ENCODE peak calls at places on chromosomes 16 and 17, in six cellular contexts. U is sigmoid colon, I is adrenal gland, Y is IMR-90, J is GM12878, K is ovary. D is an unnamed sample.

GRCh38 chr17:17907469-17907868 is 64.7 kb downstream of the TOM1L2 start:
- DNase-seq in I (no peak), U (no peak), J (no peak), Y (no peak), K (no peak), D (no peak)

GRCh38 chr17:29630630-29631193 is 8.0 kb upstream of the CORO6 start:
- DNase-seq in J (no peak), I (no peak), U (no peak), Y (no peak), K (no peak), D (no peak)

GRCh38 chr17:33292184-33292980 is 713 bp downstream of the ASIC2 start:
- DNase-seq in U (no peak), K (peak), Y (peak), I (no peak), J (no peak), D (no peak)

GRCh38 chr16:48478418-48478817 is 93.2 kb upstream of the SIAH1 start:
- DNase-seq in J (no peak), K (no peak), I (no peak), Y (no peak), U (no peak), D (no peak)

GRCh38 chr17:57861000-57861736 is 11.3 kb upstream of the MRPS23 start:
- DNase-seq in Y (peak), K (no peak), U (peak), I (peak), J (no peak), D (peak)

GRCh38 chr16:53082509-53082908 is 27.7 kb downstream of the CHD9 start:
- DNase-seq in J (no peak), Y (no peak), U (no peak), I (no peak), K (no peak), D (no peak)

GRCh38 chr16:69378036-69378435 is 7.8 kb downstream of the TERF2 start:
- DNase-seq in J (no peak), K (no peak), Y (no peak), U (no peak), I (no peak), D (no peak)

GRCh38 chr17:7347630-7348477 is 4.1 kb upstream of the KCTD11 start:
- DNase-seq in J (no peak), U (no peak), Y (no peak), K (peak), I (peak), D (no peak)

GRCh38 chr16:28212532-28212873 is 738 bp upstream of the XPO6 start:
- DNase-seq in U (no peak), J (no peak), Y (peak), I (peak), K (no peak), D (no peak)

GRCh38 chr16:66599726-66600125 is 4.8 kb upstream of the CMTM3 start:
- DNase-seq in K (no peak), Y (no peak), U (no peak), I (no peak), J (no peak), D (no peak)

GRCh38 chr17:45231481-45232116 is 9.9 kb downstream of the FMNL1 start:
- DNase-seq in U (peak), I (peak), Y (no peak), K (no peak), J (no peak), D (peak)

GRCh38 chr16:87297918-87298631 is 19.1 kb downstream of the C16orf95 start:
- DNase-seq in J (no peak), I (peak), K (no peak), Y (peak), U (no peak), D (peak)

GRCh38 chr17:82888583-82889495 is 49.0 kb upstream of the ZNF750 start:
- DNase-seq in J (no peak), Y (no peak), I (peak), K (no peak), U (no peak), D (peak)

GRCh38 chr16:80176114-80176513 is 364.7 kb upstream of the DYNLRB2 start:
- DNase-seq in I (no peak), K (no peak), U (no peak), Y (no peak), J (no peak), D (no peak)

DNA sequence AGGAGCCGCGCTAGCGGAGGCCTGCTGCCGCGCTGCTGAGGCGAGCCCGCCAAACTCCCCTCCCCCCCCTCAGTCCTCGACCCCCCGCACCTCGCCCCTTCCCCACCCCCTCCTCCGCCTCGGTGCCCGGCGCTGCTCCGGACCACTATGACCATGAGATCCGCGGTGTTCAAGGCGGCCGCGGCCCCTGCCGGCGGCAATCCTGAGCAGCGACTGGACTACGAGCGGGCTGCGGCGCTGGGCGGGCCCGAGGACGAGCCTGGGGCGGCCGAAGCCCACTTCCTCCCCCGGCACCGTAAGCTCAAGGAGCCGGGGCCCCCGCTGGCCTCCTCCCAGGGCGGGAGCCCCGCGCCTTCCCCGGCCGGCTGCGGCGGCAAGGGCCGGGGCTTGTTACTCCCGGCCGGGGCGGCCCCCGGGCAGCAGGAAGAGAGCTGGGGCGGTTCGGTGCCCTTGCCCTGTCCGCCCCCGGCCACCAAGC is 734 bp downstream of the MSL1 start:
- DNase-seq in Y (peak), K (peak), U (peak), I (peak), J (no peak), D (peak)
- TF ChIP-seq POLR2A in Y (no peak), K (no peak), U (no peak), I (no peak), J (peak), D (no peak)

GRCh38 chr17:19270347-19270950 is 33.3 kb downstream of the EPN2 start:
- DNase-seq in K (no peak), J (no peak), Y (no peak), U (peak), I (no peak), D (peak)

GRCh38 chr17:19269641-19270040 is 32.5 kb downstream of the EPN2 start:
- DNase-seq in Y (no peak), I (no peak), U (peak), J (no peak), K (no peak), D (peak)

GRCh38 chr17:19273731-19274130 is 36.6 kb downstream of the EPN2 start:
- DNase-seq in J (no peak), K (no peak), U (no peak), I (no peak), Y (no peak), D (no peak)

GRCh38 chr17:19270951-19271611 is 33.9 kb downstream of the EPN2 start:
- DNase-seq in I (no peak), U (peak), J (peak), Y (no peak), K (no peak), D (peak)

DNA sequence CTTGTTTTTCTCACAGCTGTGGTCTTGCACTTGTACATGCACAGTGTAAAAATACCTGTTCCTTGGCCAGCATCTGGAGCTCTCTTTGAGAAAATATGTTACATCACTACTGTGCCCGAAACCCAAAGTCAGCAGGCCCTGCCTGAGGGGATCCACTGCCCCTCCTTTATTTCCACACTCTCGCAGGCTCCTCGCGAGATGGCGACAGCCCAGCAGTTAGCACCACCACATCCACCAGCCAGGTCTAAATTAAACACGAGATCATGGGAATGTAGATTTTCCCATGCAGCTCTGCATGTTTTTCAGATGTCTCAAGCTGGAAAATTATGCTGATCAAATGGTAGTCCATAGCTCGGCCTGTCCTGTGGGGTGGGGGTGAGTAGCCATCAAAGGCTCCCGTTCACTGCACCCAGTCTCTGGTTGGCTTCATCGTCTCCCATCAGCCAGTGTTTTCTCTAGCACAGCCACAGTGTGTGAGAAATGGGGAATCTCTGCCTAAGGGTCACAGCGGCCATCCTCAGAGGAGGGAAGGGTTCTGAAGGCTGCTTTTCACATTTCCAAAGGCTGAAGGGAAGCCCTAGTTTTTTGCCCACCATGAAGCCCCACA is 34.7 kb downstream of the EPN2 start:
- DNase-seq in J (no peak), Y (peak), I (no peak), K (no peak), U (peak), D (peak)
- H3K27ac ChIP-seq in J (no peak), Y (no peak), I (no peak), K (no peak), U (no peak), D (peak)

GRCh38 chr16:84055366-84055765 is 12.8 kb upstream of the SLC38A8 start:
- DNase-seq in Y (no peak), U (peak), K (no peak), J (no peak), I (no peak), D (no peak)

GRCh38 chr16:84055801-84056634 is 13.4 kb upstream of the SLC38A8 start:
- DNase-seq in J (no peak), I (peak), Y (no peak), U (peak), K (no peak), D (peak)

GRCh38 chr16:84058211-84058610 is 15.6 kb upstream of the SLC38A8 start:
- DNase-seq in J (no peak), Y (no peak), I (no peak), U (peak), K (no peak), D (peak)

GRCh38 chr16:84058664-84059063 is 16.1 kb upstream of the SLC38A8 start:
- DNase-seq in K (no peak), I (no peak), J (no peak), Y (no peak), U (no peak), D (no peak)

DNA sequence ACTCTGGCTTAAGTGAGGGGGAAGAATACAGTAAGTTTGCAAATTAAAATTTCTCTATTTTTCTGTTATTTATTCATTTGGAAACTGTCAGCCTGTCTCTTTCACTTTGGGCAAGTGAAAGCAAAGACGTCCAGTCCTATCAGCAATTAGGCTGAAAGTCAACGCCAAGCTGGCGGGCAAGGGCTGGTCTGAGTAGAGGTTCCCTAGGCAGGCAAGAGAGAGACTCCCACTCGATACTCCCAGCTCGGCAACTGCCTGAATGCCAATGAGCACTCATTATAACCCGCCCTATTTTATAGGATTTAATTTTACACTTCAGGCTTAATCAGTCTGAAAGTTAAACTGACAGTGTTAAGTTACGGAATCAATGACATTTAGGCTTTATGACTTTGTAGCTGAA is 14.3 kb upstream of the SLC38A8 start:
- DNase-seq in K (no peak), Y (no peak), U (peak), J (no peak), I (no peak), D (no peak)
- TF ChIP-seq CTCF in K (no peak), Y (no peak), U (no peak), J (no peak), I (no peak), D (no peak)

GRCh38 chr17:36183001-36183810 is 6.8 kb upstream of the TBC1D3B start:
- DNase-seq in U (peak), I (peak), J (no peak), Y (peak), K (peak), D (peak)
- TF ChIP-seq POLR2A in U (no peak), I (no peak), J (no peak), Y (no peak), K (no peak), D (no peak)